ENCODE peak calls at places on chromosomes 5 and 9, in ten cellular contexts. S, O, X, T, B, J, L, P, M and G are unnamed samples.

GRCh38 chr5:40383719-40384651 is 295.7 kb upstream of the PTGER4 start:
- DNase-seq in L (no peak), X (no peak), T (peak), S (peak), B (no peak), O (peak), M (no peak), J (no peak), P (peak), G (peak)

GRCh38 chr5:168140256-168140655 is 151.2 kb upstream of the WWC1 start:
- DNase-seq in T (no peak), B (no peak), M (no peak), L (no peak), S (no peak), P (no peak), J (no peak), X (no peak), O (no peak), G (no peak)

GRCh38 chr9:106535439-106535838 is 327.5 kb upstream of the ZNF462 start:
- DNase-seq in X (no peak), B (no peak), T (no peak), S (no peak), J (no peak), L (peak), O (no peak), M (no peak), P (no peak), G (no peak)

GRCh38 chr9:93276973-93277372 is 93.0 kb downstream of the WNK2 start:
- DNase-seq in S (no peak), T (no peak), O (no peak), P (no peak), L (no peak), B (no peak), J (no peak), X (peak), M (no peak), G (no peak)

GRCh38 chr5:107380654-107381053 is 290.1 kb downstream of the EFNA5 start:
- DNase-seq in L (no peak), O (no peak), M (no peak), T (no peak), X (no peak), B (no peak), P (no peak), S (no peak), J (no peak), G (no peak)

GRCh38 chr5:98349251-98349989 is 424.0 kb upstream of the RGMB start:
- DNase-seq in S (peak), J (no peak), L (peak), O (peak), M (no peak), B (no peak), T (no peak), X (no peak), P (no peak), G (no peak)

GRCh38 chr5:60248900-60249299 is 355.4 kb upstream of the PDE4D start:
- DNase-seq in S (no peak), T (no peak), P (no peak), B (no peak), J (peak), O (no peak), M (no peak), L (no peak), X (no peak), G (no peak)

GRCh38 chr9:72596451-72597180 is 75.2 kb downstream of the TMC1 start:
- DNase-seq in J (no peak), L (no peak), X (no peak), T (peak), S (no peak), B (no peak), M (no peak), O (no peak), P (no peak), G (peak)

GRCh38 chr5:125376059-125376641 is 629.7 kb upstream of the ZNF608 start:
- DNase-seq in S (no peak), B (no peak), X (no peak), M (no peak), L (no peak), P (no peak), J (no peak), T (no peak), O (no peak), G (no peak)

GRCh38 chr9:133982971-133983720 is 9.0 kb downstream of the VAV2 start:
- DNase-seq in J (no peak), B (peak), O (no peak), X (no peak), S (no peak), L (no peak), T (no peak), P (no peak), M (peak), G (no peak)

GRCh38 chr5:180799194-180799593 is 3.4 kb downstream of the MGAT1 start:
- DNase-seq in T (no peak), X (peak), B (no peak), O (no peak), L (peak), M (peak), J (no peak), P (no peak), S (no peak), G (no peak)

DNA sequence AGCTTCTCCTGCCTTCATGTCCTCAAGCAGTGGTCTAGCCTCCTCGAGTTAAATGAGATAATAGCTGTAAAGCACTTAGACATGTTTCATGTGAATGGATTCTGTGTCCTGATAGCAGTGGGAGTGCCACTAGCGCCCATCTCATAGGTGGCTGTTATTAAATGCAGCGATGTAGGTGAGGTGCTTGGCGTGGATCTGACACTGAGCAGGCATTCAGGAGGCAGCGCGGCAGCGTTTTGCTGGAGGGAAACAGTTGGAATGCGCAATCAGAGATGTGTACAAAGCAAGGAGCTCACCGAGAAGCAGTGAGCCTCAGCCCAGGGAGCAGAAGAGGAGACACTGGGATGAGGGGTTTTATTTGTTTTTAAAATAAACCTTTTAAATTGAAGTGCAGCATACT is 106.6 kb downstream of the RGS3 start:
- DNase-seq in M (no peak), O (no peak), B (no peak), L (no peak), T (no peak), X (no peak), S (no peak), P (no peak), J (peak), G (no peak)
- H3K4me3 ChIP-seq in M (no peak), O (no peak), B (no peak), L (no peak), T (no peak), X (no peak), S (no peak), P (no peak), J (no peak), G (no peak)

GRCh38 chr5:52989025-52989780 is at the start of gene ITGA2:
- DNase-seq in S (peak), O (peak), T (no peak), X (peak), B (peak), L (peak), P (peak), J (peak), M (peak), G (peak)
- H3K4me3 ChIP-seq in S (peak), O (peak), T (peak), X (peak), B (peak), L (peak), P (peak), J (peak), M (peak), G (peak)

GRCh38 chr9:5631021-5631420 is 2.1 kb downstream of the RIC1 start:
- DNase-seq in M (no peak), X (no peak), L (no peak), J (no peak), O (no peak), P (no peak), T (no peak), S (peak), B (no peak), G (no peak)
- H3K4me3 ChIP-seq in M (no peak), X (no peak), L (peak), J (peak), O (no peak), P (peak), T (peak), S (peak), B (peak), G (no peak)

GRCh38 chr9:80020530-80020929 is 448.8 kb downstream of the TLE4 start:
- DNase-seq in L (no peak), B (no peak), S (no peak), X (no peak), T (no peak), M (no peak), J (no peak), O (no peak), P (no peak), G (no peak)
- H3K4me3 ChIP-seq in L (no peak), B (no peak), S (no peak), X (no peak), T (no peak), M (no peak), J (no peak), O (no peak), P (no peak), G (no peak)

DNA sequence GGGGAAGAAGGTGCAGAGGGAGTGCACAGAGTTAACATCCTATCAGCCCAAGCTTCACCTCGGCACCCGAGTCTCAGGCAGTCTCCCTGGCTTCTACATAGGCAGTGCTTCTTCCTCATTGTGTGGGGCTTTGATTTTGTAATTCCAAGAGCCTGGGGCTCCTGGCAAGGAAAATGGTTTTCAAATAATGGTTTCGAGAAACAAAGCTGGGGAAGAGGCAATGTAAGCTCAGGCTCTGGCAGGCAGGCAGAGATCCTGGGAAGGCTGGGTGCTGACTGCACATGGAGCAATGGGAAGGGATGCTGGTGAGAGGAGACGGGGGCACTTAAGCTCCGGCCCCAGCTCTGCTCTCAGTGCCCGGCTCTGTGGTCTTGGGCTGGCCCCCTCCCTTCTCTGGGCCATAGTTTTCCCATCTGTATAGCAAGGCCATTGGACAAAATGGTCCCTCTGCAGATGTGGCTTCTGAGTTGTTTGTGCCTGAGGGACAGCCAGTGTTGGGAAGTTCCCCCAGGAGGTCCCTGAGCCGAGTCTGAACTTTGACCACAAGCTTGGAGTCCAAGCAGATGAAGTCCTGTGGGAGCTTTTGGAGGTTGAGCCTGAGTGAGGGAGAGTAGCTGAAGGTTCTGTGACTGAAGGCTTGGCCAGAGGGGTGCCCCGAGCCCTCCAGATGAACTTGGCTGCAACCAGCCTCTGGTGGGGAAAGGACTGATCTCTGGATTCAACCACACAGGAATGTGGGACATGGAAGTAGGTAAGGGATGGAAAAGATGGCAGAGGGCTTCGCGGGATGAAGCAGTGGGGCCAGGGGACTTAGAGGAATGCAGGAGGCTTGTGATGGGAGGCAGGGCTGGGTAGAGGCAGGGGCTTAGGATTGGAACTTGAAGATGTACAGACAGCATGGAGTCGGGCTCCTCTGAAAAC is 28.5 kb upstream of the IL17B start:
- DNase-seq in S (peak), J (no peak), L (no peak), X (no peak), O (no peak), P (no peak), T (no peak), M (no peak), B (no peak), G (no peak)
- H3K4me3 ChIP-seq in S (peak), J (peak), L (no peak), X (peak), O (no peak), P (no peak), T (peak), M (no peak), B (peak), G (no peak)

DNA sequence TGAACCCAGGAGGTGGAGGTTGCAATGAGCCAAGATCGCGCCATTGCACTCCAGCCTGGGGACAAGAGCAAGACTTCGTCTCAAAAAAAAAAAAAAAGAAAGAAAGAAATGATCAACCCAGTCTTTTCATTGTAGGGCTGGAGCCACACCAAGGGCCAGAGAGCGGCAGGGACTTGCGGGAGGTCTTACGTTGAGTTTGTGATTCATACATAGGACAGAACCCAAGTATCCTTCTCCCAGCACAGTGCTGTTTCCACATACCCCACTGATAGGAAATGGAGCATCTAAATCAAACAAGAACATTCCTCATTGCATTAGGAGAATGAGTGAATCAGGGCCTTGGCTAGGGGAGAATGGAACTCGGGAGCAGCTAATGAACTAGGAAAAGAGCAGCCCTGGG is 3.5 kb upstream of the TNIP1 start:
- DNase-seq in X (no peak), J (no peak), T (peak), S (no peak), O (no peak), M (no peak), P (no peak), B (no peak), L (no peak), G (no peak)
- H3K4me3 ChIP-seq in X (no peak), J (no peak), T (no peak), S (no peak), O (no peak), M (no peak), P (no peak), B (no peak), L (no peak), G (no peak)

GRCh38 chr9:123208626-123209174 is 59.7 kb downstream of the STRBP start:
- DNase-seq in X (no peak), J (no peak), O (no peak), T (no peak), B (no peak), L (no peak), S (no peak), P (no peak), M (no peak), G (no peak)
- H3K4me3 ChIP-seq in X (no peak), J (no peak), O (no peak), T (no peak), B (no peak), L (no peak), S (no peak), P (no peak), M (no peak), G (no peak)

GRCh38 chr5:67149057-67149634 is 47.5 kb downstream of the CD180 start:
- DNase-seq in P (no peak), O (no peak), B (no peak), M (no peak), J (no peak), T (no peak), L (no peak), S (no peak), X (no peak), G (no peak)
- H3K4me3 ChIP-seq in P (no peak), O (no peak), B (no peak), M (no peak), J (peak), T (no peak), L (no peak), S (no peak), X (no peak), G (no peak)

DNA sequence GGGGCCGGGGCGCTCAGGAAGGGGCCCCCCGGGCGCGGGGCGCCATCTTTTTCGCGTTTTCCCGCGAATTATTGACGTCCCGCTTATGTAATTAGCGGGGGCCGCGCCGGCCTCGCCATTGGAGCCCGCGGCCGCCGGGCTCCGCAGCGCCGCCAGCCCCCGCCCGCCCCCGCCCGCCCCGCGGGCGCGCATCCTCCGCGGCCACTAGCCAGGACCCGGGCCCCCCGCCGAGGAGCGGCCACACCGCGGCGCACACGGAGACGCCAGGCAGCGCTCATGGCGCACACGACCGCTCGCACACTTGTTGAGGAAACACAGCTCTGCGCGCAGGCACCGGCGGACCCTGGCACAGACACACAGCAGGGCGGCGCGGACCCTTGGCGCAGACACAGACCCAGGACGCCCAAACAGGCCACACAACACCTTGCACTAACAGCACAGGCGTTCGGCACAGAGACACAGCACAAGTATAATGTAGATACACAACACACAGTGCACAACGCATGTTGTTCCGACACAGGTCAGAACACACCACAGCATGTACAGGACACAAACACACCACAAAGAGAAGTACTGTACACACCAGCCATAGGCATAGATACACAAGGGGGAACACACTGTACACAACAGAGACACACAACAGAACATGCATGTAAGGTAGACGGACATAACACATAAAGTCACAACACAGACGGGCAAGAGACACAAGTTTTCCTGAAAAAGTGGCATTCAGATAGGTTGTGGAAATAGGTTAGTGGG is 467 bp upstream of the PHF19 start:
- DNase-seq in T (no peak), S (peak), J (no peak), B (peak), L (peak), O (peak), P (peak), M (no peak), X (peak), G (peak)
- H3K4me3 ChIP-seq in T (peak), S (peak), J (peak), B (peak), L (peak), O (peak), P (peak), M (no peak), X (peak), G (peak)